ENCODE peak calls at places on chromosomes 16 and 17, in nine cellular contexts. Q is endothelial cell; M is GM12865; S is ascending aorta; Z is bronchial epithelial cell; U is fibroblast of the aortic adventitia; H is A549; L is fibroblast of pulmonary artery; X is CD4-positive, alpha-beta T cell. C is an unnamed sample.

GRCh38 chr16:58471209-58471975 is 28.6 kb upstream of the NDRG4 start:
- DNase-seq in Z (no peak), Q (no peak), X (no peak), U (no peak), M (no peak), H (no peak), L (no peak), S (no peak), C (no peak)

GRCh38 chr16:66224186-66224585 is 142.3 kb upstream of the CDH5 start:
- DNase-seq in H (no peak), S (no peak), L (no peak), Q (no peak), X (no peak), U (no peak), M (no peak), Z (no peak), C (no peak)

GRCh38 chr16:8346291-8346690 is 244.0 kb downstream of the TMEM114 start:
- DNase-seq in Z (no peak), X (no peak), L (peak; percentile 0), U (no peak), M (peak; percentile 1), H (no peak), Q (peak; percentile 34), S (no peak), C (no peak)

GRCh38 chr17:75822119-75822799 is 21.9 kb downstream of the UNC13D start:
- DNase-seq in X (peak; percentile 11), S (no peak), Z (no peak), H (no peak), L (no peak), Q (no peak), M (no peak), U (no peak), C (peak; percentile 56)

GRCh38 chr17:42518046-42518754 is 17.8 kb upstream of the NAGLU start:
- DNase-seq in Z (peak; percentile 93), L (peak; percentile 99), U (peak; percentile 99), Q (no peak), S (peak; percentile 96), M (no peak), H (peak; percentile 92), X (no peak), C (peak; percentile 85)

GRCh38 chr16:29680180-29680598 is 1.2 kb downstream of the QPRT start:
- DNase-seq in X (no peak), Q (no peak), L (no peak), U (no peak), S (no peak), H (no peak), Z (no peak), M (no peak), C (peak; percentile 48)

GRCh38 chr17:50949128-50950001 is 83.2 kb upstream of the TOB1 start:
- DNase-seq in U (no peak), H (no peak), L (no peak), S (peak; percentile 62), M (no peak), Q (no peak), X (no peak), Z (no peak), C (no peak)

GRCh38 chr16:89890200-89890599 is 16.8 kb downstream of the TCF25 start:
- DNase-seq in Q (no peak), S (no peak), X (no peak), Z (no peak), U (no peak), M (no peak), H (no peak), L (no peak), C (no peak)

GRCh38 chr16:5633845-5634440 is 536.3 kb upstream of the EEF2KMT start:
- DNase-seq in Q (no peak), L (peak; percentile 21), U (no peak), M (peak; percentile 53), X (no peak), H (peak; percentile 51), Z (peak; percentile 18), S (no peak), C (no peak)
- TF ChIP-seq CTCF in Q (peak; percentile 36), L (peak; percentile 25), U (no peak), M (peak; percentile 57), X (no peak), H (peak; percentile 44), Z (peak; percentile 26), S (no peak), C (peak; percentile 35)

GRCh38 chr16:68286153-68287074 is 22.1 kb downstream of the SLC7A6 start:
- DNase-seq in S (no peak), X (no peak), H (no peak), Z (no peak), U (no peak), L (no peak), Q (no peak), M (peak; percentile 67), C (no peak)

GRCh38 chr16:68285683-68286082 is 21.4 kb downstream of the SLC7A6 start:
- DNase-seq in M (no peak), X (no peak), H (no peak), Q (no peak), U (no peak), S (no peak), Z (no peak), L (no peak), C (no peak)

GRCh38 chr16:68289202-68289601 is 21.5 kb downstream of the SLC7A6OS start:
- DNase-seq in Q (no peak), M (no peak), S (no peak), Z (no peak), X (no peak), L (no peak), U (no peak), H (no peak), C (no peak)

GRCh38 chr16:68288252-68288650 is 22.5 kb downstream of the SLC7A6OS start:
- DNase-seq in U (no peak), S (no peak), L (no peak), H (no peak), X (no peak), M (no peak), Z (no peak), Q (no peak), C (no peak)

DNA sequence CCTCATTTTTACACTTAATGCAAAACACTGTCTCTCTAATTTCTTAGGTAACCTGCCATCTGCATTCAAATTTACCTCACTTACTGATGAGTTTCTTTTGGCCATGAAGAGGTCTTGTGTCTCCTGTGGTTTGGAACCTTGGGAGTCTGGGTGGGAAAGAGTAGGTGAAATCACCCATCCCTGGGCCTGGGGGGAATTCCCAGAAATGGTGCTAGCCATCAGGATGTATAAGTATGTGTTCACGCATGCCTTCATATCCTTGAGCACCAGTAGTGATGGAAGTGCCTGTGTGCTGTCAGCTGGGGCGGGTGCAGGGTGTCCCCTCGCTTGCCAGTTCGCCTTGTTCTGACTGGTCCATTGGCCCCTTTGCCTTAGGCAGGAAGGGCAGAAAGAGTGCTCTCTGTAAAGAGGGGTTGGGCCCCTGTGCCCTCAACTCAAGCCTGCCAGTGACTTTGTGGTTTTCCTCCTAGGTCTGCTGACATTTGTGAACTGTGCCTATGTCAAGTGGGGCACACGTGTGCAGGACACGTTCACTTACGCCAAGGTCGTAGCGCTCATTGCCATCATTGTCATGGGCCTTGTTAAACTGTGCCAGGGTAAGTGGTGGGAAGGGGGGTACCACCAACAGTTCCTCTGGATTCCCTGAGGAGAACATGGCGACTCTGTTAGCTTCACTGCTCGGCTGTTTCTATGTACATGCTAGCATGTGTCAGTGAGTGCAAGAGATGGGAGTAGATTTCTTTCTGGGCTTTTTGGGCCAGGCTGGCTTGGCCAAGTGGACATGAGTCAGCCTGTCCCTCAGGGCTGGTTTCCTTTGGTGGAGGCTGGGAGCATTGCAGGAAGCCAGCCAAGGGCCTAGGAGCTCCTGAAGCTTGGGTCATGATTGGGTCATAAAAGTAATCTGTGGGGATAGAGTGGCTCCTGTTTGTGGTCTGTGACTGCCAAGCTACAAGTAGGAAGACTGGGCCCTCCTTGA is 23.2 kb downstream of the SLC7A6OS start:
- DNase-seq in L (peak; percentile 86), H (peak; percentile 27), S (peak; percentile 92), Q (no peak), U (peak; percentile 90), Z (peak; percentile 71), X (peak; percentile 28), M (no peak), C (no peak)
- TF ChIP-seq CTCF in L (peak; percentile 6), H (no peak), S (no peak), Q (no peak), U (peak; percentile 21), Z (no peak), X (no peak), M (no peak), C (no peak)

GRCh38 chr16:61681124-61681523 is 355.1 kb downstream of the CDH8 start:
- DNase-seq in Q (no peak), Z (no peak), X (no peak), M (no peak), S (no peak), U (no peak), L (no peak), H (no peak), C (no peak)
- TF ChIP-seq CTCF in Q (no peak), Z (no peak), X (no peak), M (no peak), S (no peak), U (no peak), L (no peak), H (no peak), C (no peak)

DNA sequence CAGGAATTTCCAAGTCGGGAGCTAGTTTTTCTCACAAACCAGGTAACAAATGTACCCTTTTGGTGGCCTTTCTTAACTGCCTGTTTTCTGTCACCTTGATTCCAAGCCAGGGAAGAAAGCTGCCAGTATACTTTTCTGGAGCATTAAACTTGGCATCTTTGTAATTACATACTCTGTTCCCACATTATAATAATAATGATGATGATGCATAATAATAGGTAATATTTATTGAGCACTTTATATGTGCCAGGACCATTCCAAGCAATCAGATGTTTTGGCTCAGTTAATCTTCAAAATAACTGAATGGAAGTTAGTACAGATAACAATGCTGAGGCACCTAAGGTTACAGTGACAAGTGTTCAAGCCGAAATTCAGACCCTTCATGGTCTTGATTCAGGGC is 11.1 kb upstream of the PSMC5 start:
- DNase-seq in S (no peak), L (no peak), Q (no peak), X (no peak), Z (no peak), M (no peak), H (no peak), U (no peak), C (no peak)
- TF ChIP-seq CTCF in S (no peak), L (no peak), Q (no peak), X (no peak), Z (no peak), M (no peak), H (no peak), U (no peak), C (no peak)

DNA sequence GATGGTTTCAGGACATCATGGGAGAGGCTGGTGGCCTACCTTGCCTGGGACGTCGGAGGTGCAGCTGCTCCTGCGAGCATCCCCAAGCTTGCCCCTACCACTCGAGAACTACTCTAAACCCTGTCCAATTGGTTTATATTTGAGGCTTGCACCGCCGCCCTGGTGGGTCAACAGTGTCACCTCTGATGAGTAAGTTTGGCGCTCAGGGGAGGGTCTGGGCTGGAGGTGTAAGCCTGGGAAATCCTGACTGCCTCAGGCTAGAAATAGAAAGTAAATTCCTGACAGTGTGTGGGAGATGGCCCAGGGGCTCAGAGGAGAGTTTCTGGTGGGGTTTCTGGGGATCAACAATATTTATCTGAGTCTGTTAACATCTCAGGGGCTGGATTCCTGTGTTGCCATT is 48.2 kb downstream of the CCDC42 start:
- DNase-seq in S (peak; percentile 63), H (no peak), Q (no peak), X (no peak), U (no peak), Z (no peak), M (no peak), L (no peak), C (no peak)
- TF ChIP-seq CTCF in S (no peak), H (no peak), Q (peak; percentile 14), X (no peak), U (no peak), Z (no peak), M (no peak), L (no peak), C (no peak)

C was measured in Calu3.